ENCODE peak calls at places on chromosome 11, in eight cellular contexts. M is NCI-H1694 treated with DMSO at 0.1 percent for 48 hours, E is Ammon's horn, J is HFF-Myc, U is psoas muscle, Z is amniotic stem cell, N is A549, Q is HEK293T. P is an unnamed sample.

GRCh38 chr11:122215244-122215992 is 99.4 kb upstream of the BLID start:
- DNase-seq in M (no peak), E (peak; percentile 87), J (peak; percentile 61), U (peak; percentile 78), Z (peak; percentile 86), N (peak; percentile 59), Q (peak; percentile 66), P (peak; percentile 57)

GRCh38 chr11:31913985-31914384 is 102.9 kb upstream of the PAX6 start:
- DNase-seq in M (no peak), E (no peak), J (no peak), U (no peak), Z (no peak), N (no peak), Q (no peak), P (no peak)

GRCh38 chr11:60242607-60243292 is at the start of gene MS4A4E:
- DNase-seq in M (no peak), E (no peak), J (no peak), U (no peak), Z (no peak), N (no peak), Q (no peak), P (no peak)

GRCh38 chr11:2898366-2899079 is 12.9 kb upstream of the CDKN1C start:
- DNase-seq in M (no peak), E (no peak), J (peak; percentile 82), U (peak; percentile 51), Z (peak; percentile 60), N (no peak), Q (no peak), P (peak; percentile 43)

GRCh38 chr11:61629082-61629481 is 48.2 kb upstream of the SYT7 start:
- DNase-seq in M (no peak), E (no peak), J (no peak), U (no peak), Z (no peak), N (no peak), Q (no peak), P (no peak)

GRCh38 chr11:59426361-59427067 is at the start of gene OR5A2:
- DNase-seq in M (no peak), E (no peak), J (no peak), U (no peak), Z (no peak), N (no peak), Q (no peak), P (no peak)

GRCh38 chr11:95764267-95764898 is 25.2 kb downstream of the FAM76B start:
- DNase-seq in M (peak; percentile 26), E (peak; percentile 52), J (no peak), U (no peak), Z (peak; percentile 59), N (peak; percentile 13), Q (peak; percentile 46), P (no peak)

GRCh38 chr11:2721163-2721935 is 21.6 kb upstream of the KCNQ1OT1 start:
- DNase-seq in M (no peak), E (no peak), J (no peak), U (no peak), Z (no peak), N (no peak), Q (no peak), P (no peak)

GRCh38 chr11:22341582-22341919 is 3.4 kb downstream of the SLC17A6 start:
- DNase-seq in M (no peak), E (no peak), J (no peak), U (no peak), Z (no peak), N (no peak), Q (no peak), P (no peak)

GRCh38 chr11:75422248-75423231 is 10.5 kb downstream of the KLHL35 start:
- DNase-seq in M (no peak), E (no peak), J (no peak), U (no peak), Z (no peak), N (peak; percentile 70), Q (no peak), P (no peak)

GRCh38 chr11:32311351-32312077 is 123.8 kb downstream of the WT1 start:
- DNase-seq in M (peak; percentile 86), E (no peak), J (no peak), U (no peak), Z (no peak), N (no peak), Q (no peak), P (no peak)

GRCh38 chr11:1336836-1337646 is 27.6 kb upstream of the TOLLIP start:
- DNase-seq in M (no peak), E (peak; percentile 40), J (no peak), U (peak; percentile 56), Z (no peak), N (no peak), Q (no peak), P (peak; percentile 50)

GRCh38 chr11:109040303-109040702 is 375.4 kb downstream of the DDX10 start:
- DNase-seq in M (no peak), E (no peak), J (no peak), U (no peak), Z (no peak), N (no peak), Q (peak; percentile 44), P (no peak)

GRCh38 chr11:109166441-109166840 is 255.5 kb upstream of the C11orf87 start:
- DNase-seq in M (no peak), E (no peak), J (no peak), U (no peak), Z (no peak), N (no peak), Q (no peak), P (no peak)

GRCh38 chr11:43367382-43368178 is 8.9 kb downstream of the TTC17 start:
- DNase-seq in M (no peak), E (no peak), J (no peak), U (no peak), Z (no peak), N (no peak), Q (no peak), P (no peak)

GRCh38 chr11:73931039-73931645 is 19.7 kb upstream of the DNAJB13 start:
- DNase-seq in M (peak; percentile 25), E (peak; percentile 81), J (peak; percentile 58), U (no peak), Z (no peak), N (peak; percentile 49), Q (peak; percentile 69), P (no peak)

GRCh38 chr11:86202013-86202336 is 42.6 kb upstream of the EED start:
- DNase-seq in M (no peak), E (no peak), J (no peak), U (no peak), Z (no peak), N (no peak), Q (no peak), P (no peak)

GRCh38 chr11:14234446-14234845 is 124.5 kb downstream of the RRAS2 start:
- DNase-seq in M (no peak), E (no peak), J (no peak), U (no peak), Z (no peak), N (no peak), Q (no peak), P (no peak)

P was measured in gastrocnemius medialis.